ENCODE peak calls at places on chromosome 9, in nine cellular contexts. C is effector memory CD4-positive, alpha-beta T cell; G is IMR-90; N is neural progenitor cell; D is left ventricle myocardium inferior; V is left lung; X is transverse colon; S is keratinocyte; W is astrocyte. E is an unnamed sample.

GRCh38 chr9:112705773-112706427 is 12.0 kb downstream of the INIP start:
- DNase-seq in V (no peak), C (no peak), W (peak; percentile 30), N (peak; percentile 70), S (peak; percentile 23), D (no peak), X (no peak), G (peak; percentile 36), E (no peak)

GRCh38 chr9:127714916-127715442 is 484 bp downstream of the PTRH1 start:
- DNase-seq in D (peak; percentile 37), V (peak; percentile 87), S (no peak), C (peak; percentile 9), N (peak; percentile 65), W (no peak), G (no peak), X (peak; percentile 57), E (no peak)

GRCh38 chr9:68847765-68848164 is 142.7 kb downstream of the PIP5K1B start:
- DNase-seq in W (no peak), V (no peak), C (no peak), S (no peak), G (no peak), N (no peak), D (no peak), X (no peak), E (no peak)

GRCh38 chr9:4894076-4894475 is 91.0 kb upstream of the JAK2 start:
- DNase-seq in G (peak; percentile 65), C (no peak), W (peak; percentile 73), V (no peak), D (no peak), N (no peak), S (no peak), X (no peak), E (no peak)

GRCh38 chr9:93095205-93096130 is 549 bp upstream of the CARD19 start:
- DNase-seq in G (peak; percentile 98), V (peak; percentile 100), C (peak; percentile 100), N (peak; percentile 100), X (peak; percentile 100), D (peak; percentile 100), S (peak; percentile 90), W (peak; percentile 88), E (peak; percentile 100)

GRCh38 chr9:6383551-6384225 is 29.3 kb upstream of the UHRF2 start:
- DNase-seq in V (no peak), N (no peak), G (peak; percentile 78), X (no peak), W (peak; percentile 56), S (no peak), D (no peak), C (no peak), E (no peak)

GRCh38 chr9:71897573-71897972 is 13.4 kb downstream of the ABHD17B start:
- DNase-seq in V (no peak), X (no peak), D (no peak), C (no peak), S (no peak), W (no peak), G (no peak), N (no peak), E (no peak)

GRCh38 chr9:129240581-129241211 is 62.6 kb upstream of the IER5L start:
- DNase-seq in V (no peak), G (no peak), W (no peak), D (peak; percentile 1), N (no peak), C (no peak), X (no peak), S (no peak), E (no peak)

DNA sequence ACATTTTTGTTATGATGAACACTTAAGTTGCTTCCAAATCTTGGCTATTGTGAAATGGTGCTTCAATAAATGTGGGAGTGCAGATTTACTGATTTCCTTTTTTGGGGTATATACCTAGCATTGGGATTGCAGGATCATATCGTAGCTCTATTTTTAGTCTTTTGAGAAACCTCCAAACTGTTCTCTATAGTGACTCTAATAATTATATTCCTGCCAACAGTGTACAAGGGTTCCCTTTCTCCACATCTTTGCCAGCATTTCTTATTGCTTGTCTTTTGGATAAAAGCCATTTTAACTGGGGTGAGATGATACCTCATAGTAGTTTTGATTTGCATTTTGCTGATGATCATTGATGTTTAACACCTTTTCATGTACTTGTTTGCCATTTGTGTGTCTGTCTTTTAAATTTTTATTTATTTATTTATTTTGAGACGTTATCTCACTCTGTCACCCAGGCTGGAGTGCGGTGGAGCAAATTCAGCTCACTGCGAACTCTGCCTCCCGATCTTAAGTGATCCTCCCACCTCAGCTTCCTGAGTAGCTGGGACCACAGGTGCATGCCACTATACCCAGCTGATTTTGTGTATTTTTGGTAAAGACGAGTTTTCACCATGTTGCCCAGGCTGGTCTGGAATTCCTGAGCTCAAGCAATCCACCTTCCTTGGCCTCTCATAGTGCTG is 59.0 kb downstream of the UNC13B start:
- DNase-seq in V (no peak), G (no peak), W (no peak), S (no peak), X (no peak), N (no peak), D (no peak), C (no peak), E (no peak)
- H3K4me1 ChIP-seq in V (no peaks in the 10 kb centered on the region), G (no peaks in the 10 kb centered on the region), W (no peaks in the 10 kb centered on the region), S (no peaks in the 10 kb centered on the region), X (no peaks in the 10 kb centered on the region), N (no peaks in the 10 kb centered on the region), D (peaks cover 13% of the 10 kb centered on the region), C (no peaks in the 10 kb centered on the region), E (no peaks in the 10 kb centered on the region)

GRCh38 chr9:74095925-74096324 is 401.2 kb upstream of the RORB start:
- DNase-seq in W (no peak), V (no peak), X (no peak), D (no peak), N (no peak), S (no peak), G (no peak), C (no peak), E (no peak)

GRCh38 chr9:74094766-74095165 is 402.4 kb upstream of the RORB start:
- DNase-seq in G (no peak), N (no peak), W (no peak), D (no peak), X (no peak), V (no peak), S (no peak), C (no peak), E (no peak)

GRCh38 chr9:74092491-74092834 is 404.7 kb upstream of the RORB start:
- DNase-seq in N (no peak), G (no peak), S (no peak), V (no peak), D (no peak), X (no peak), C (no peak), W (no peak), E (no peak)

GRCh38 chr9:74100042-74100441 is 397.1 kb upstream of the RORB start:
- DNase-seq in W (no peak), G (no peak), C (no peak), S (no peak), V (no peak), D (no peak), X (no peak), N (no peak), E (no peak)

DNA sequence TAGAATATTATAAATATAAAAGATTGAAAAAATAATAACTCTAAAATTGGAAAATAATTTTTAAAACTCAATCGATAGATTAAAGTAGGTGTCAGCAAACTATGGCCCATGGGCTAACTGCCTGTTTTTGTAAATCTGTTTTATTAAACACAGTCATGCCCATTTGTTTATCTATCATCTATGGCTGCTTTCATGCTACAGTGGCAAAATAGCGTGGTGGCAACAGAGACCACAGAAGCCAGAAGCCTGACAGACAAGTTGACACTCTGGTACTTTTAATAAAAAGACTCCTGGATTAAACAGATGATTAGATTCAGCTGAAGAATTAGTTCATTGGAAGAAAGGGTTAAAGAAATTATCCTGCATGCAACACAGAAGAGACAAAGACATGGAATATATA is 400.7 kb upstream of the RORB start:
- DNase-seq in X (no peak), D (no peak), G (no peak), S (no peak), V (no peak), W (no peak), C (no peak), N (no peak), E (no peak)
- H3K4me1 ChIP-seq in X (no peaks in the 10 kb centered on the region), D (no peaks in the 10 kb centered on the region), G (no peaks in the 10 kb centered on the region), S (no peaks in the 10 kb centered on the region), V (no peaks in the 10 kb centered on the region), W (no peaks in the 10 kb centered on the region), C (no peaks in the 10 kb centered on the region), N (peaks cover 4% of the 10 kb centered on the region), E (no peaks in the 10 kb centered on the region)

DNA sequence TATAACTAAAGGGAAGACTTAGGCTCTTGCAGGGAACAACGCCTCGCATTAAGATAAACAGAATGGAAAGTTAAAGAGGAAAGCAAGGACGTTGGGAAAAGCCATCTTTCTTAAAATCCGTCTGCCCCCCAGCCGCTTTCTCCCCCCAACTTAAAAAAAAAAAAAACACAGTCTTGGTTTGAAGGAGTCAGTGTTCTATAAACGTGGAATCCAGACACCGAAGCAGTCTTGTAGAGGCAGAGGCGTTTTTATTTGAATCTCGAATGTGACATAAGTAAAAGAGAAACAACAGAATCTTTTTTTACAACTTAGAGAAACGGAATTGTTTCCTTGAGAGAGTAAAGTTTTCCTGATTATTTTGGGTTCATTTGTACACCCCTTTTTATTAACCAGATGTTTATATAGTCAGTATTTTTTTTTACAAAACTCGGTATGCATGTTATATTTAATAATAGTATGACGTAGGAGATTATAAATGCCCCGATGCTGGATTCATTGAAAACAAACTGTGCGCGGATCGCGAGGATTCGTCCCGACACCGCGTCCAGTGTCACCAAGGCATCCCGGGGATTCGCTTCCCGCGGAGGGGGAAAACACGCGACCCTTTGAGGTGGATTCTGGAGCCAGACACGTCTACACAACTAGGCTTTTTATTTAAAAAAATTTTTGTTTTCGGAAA is 6.8 kb downstream of the PTCH1 start:
- DNase-seq in C (no peak), N (peak; percentile 49), V (no peak), W (no peak), D (no peak), S (no peak), G (no peak), X (peak; percentile 36), E (peak; percentile 39)
- H3K4me1 ChIP-seq in C (peaks cover 13% of the 10 kb centered on the region), N (peaks cover 32% of the 10 kb centered on the region), V (no peaks in the 10 kb centered on the region), W (peaks cover 21% of the 10 kb centered on the region), D (peaks cover 60% of the 10 kb centered on the region), S (peaks cover 23% of the 10 kb centered on the region), G (peaks cover 4% of the 10 kb centered on the region), X (peaks cover 16% of the 10 kb centered on the region), E (peaks cover 3% of the 10 kb centered on the region)

GRCh38 chr9:130894546-130894945 is 2.1 kb downstream of the QRFP start:
- DNase-seq in G (no peak), D (no peak), N (no peak), S (no peak), C (no peak), X (no peak), W (no peak), V (peak; percentile 14), E (peak; percentile 18)

GRCh38 chr9:130896233-130897012 is at the start of gene QRFP:
- DNase-seq in C (no peak), D (no peak), V (peak; percentile 70), X (no peak), W (no peak), G (no peak), S (no peak), N (no peak), E (no peak)

GRCh38 chr9:130893250-130894101 is 3.1 kb downstream of the QRFP start:
- DNase-seq in N (peak; percentile 78), X (peak; percentile 48), S (no peak), W (no peak), G (no peak), D (peak; percentile 58), V (peak; percentile 90), C (no peak), E (peak; percentile 57)

GRCh38 chr9:130895481-130896232 is 955 bp downstream of the QRFP start:
- DNase-seq in G (no peak), V (peak; percentile 61), W (no peak), C (no peak), X (no peak), N (peak; percentile 55), S (no peak), D (no peak), E (no peak)

DNA sequence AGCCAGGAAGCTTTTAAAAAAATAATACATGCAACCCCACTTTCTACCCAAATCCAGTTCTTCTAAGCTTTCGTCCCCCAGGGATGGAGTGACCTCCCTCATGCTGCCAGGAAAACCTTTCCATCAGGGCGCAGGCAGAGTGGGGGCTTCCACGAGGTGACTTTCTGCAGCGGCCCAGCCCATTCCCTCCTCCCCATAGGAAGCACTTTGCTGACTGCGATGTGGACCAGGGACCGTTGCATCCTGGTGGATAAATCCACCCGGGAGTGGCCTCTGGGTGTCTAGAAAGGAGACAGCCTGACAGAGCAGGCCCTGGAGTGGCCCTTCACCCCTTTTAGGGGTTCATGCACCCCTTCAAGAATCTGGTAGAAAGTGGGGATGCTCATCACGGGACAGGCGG is 1.6 kb downstream of the QRFP start:
- DNase-seq in V (no peak), X (no peak), S (no peak), N (no peak), D (no peak), G (no peak), W (no peak), C (no peak), E (no peak)
- H3K4me1 ChIP-seq in V (no peaks in the 10 kb centered on the region), X (peaks cover 10% of the 10 kb centered on the region), S (no peaks in the 10 kb centered on the region), N (no peaks in the 10 kb centered on the region), D (peaks cover 42% of the 10 kb centered on the region), G (no peaks in the 10 kb centered on the region), W (peaks cover 5% of the 10 kb centered on the region), C (no peaks in the 10 kb centered on the region), E (no peaks in the 10 kb centered on the region)

E was measured in pancreas.